ENCODE peak calls at places on chromosome 3, in eight cellular contexts. X is body of pancreas; Y is astrocyte; N is B cell; M is pancreas; S is uterus; T is OCI-LY7; V is CD4-positive, alpha-beta T cell. Z is an unnamed sample.
A peak's percentile ranks its signal among the peaks of the same experiment; 100 is the strongest.

GRCh38 chr3:162743091-162743490 is 1246.5 kb downstream of the OTOL1 start:
- DNase-seq in X (no peak), S (no peak), T (no peak), N (no peak), V (no peak), M (no peak), Y (no peak), Z (no peak)

GRCh38 chr3:94524102-94524922 is 461.5 kb downstream of the NSUN3 start:
- DNase-seq in Y (no peak), V (no peak), N (no peak), X (peak; percentile 20), M (no peak), S (no peak), T (no peak), Z (no peak)

GRCh38 chr3:150059729-150060128 is 89.0 kb upstream of the PFN2 start:
- DNase-seq in T (no peak), X (no peak), V (no peak), N (no peak), S (no peak), M (no peak), Y (peak; percentile 48), Z (no peak)

GRCh38 chr3:164390046-164390445 is 688.2 kb downstream of the SI start:
- DNase-seq in Y (no peak), N (no peak), M (no peak), X (no peak), T (no peak), S (no peak), V (no peak), Z (no peak)

GRCh38 chr3:153245661-153246060 is 83.6 kb downstream of the RAP2B start:
- DNase-seq in S (no peak), M (no peak), X (no peak), T (no peak), V (no peak), Y (peak; percentile 23), N (no peak), Z (no peak)

GRCh38 chr3:188370081-188370830 is 216.3 kb downstream of the LPP start:
- DNase-seq in M (no peak), X (no peak), N (no peak), Y (no peak), S (no peak), T (no peak), V (no peak), Z (no peak)

GRCh38 chr3:35335703-35336102 is 303.6 kb upstream of the ARPP21 start:
- DNase-seq in V (no peak), N (no peak), Y (no peak), S (no peak), M (no peak), T (no peak), X (no peak), Z (no peak)

GRCh38 chr3:48119495-48120193 is 68.6 kb downstream of the CDC25A start:
- DNase-seq in T (no peak), M (no peak), V (no peak), Y (no peak), N (no peak), S (peak; percentile 70), X (peak; percentile 42), Z (no peak)

GRCh38 chr3:81592101-81592500 is 169.3 kb downstream of the GBE1 start:
- DNase-seq in Y (peak; percentile 49), M (no peak), X (no peak), T (no peak), V (no peak), N (no peak), S (no peak), Z (no peak)

GRCh38 chr3:197001106-197001971 is 28.3 kb downstream of the MELTF start:
- DNase-seq in M (no peak), N (no peak), V (no peak), X (peak; percentile 5), S (no peak), T (peak; percentile 16), Y (no peak), Z (no peak)

GRCh38 chr3:72663429-72663828 is 184.8 kb downstream of the SHQ1 start:
- DNase-seq in X (no peak), M (no peak), T (no peak), V (no peak), S (no peak), Y (no peak), N (no peak), Z (no peak)

GRCh38 chr3:131421957-131422498 is 40.5 kb downstream of the NUDT16 start:
- DNase-seq in T (no peak), X (no peak), S (no peak), N (no peak), M (no peak), Y (no peak), V (no peak), Z (no peak)

GRCh38 chr3:169002689-169003088 is 660.8 kb downstream of the MECOM start:
- DNase-seq in N (no peak), T (no peak), M (no peak), X (no peak), Y (no peak), V (no peak), S (no peak), Z (no peak)

GRCh38 chr3:53219897-53220483 is 35.8 kb downstream of the TKT start:
- DNase-seq in X (peak; percentile 92), Y (peak; percentile 39), V (peak; percentile 76), N (peak; percentile 62), S (peak; percentile 56), T (peak; percentile 78), M (peak; percentile 88), Z (peak; percentile 66)

GRCh38 chr3:150577854-150578253 is 25.3 kb upstream of the SELENOT start:
- DNase-seq in X (no peak), V (no peak), T (no peak), M (no peak), S (no peak), N (no peak), Y (no peak), Z (no peak)

GRCh38 chr3:197196192-197196591 is 102.2 kb downstream of the DLG1 start:
- DNase-seq in V (no peak), X (no peak), T (no peak), N (no peak), M (no peak), Y (no peak), S (no peak), Z (no peak)

GRCh38 chr3:129022995-129023332 is 21.9 kb downstream of the EFCC1 start:
- DNase-seq in X (no peak), V (no peak), N (no peak), Y (no peak), M (no peak), S (no peak), T (no peak), Z (no peak)

GRCh38 chr3:117278424-117279190 is 569.0 kb downstream of the TUSC7 start:
- DNase-seq in S (no peak), N (no peak), X (peak; percentile 69), Y (peak; percentile 2), V (no peak), M (peak; percentile 42), T (no peak), Z (no peak)

GRCh38 chr3:24496529-24497482 is 2.2 kb upstream of the THRB start:
- DNase-seq in X (peak; percentile 94), Y (peak; percentile 78), S (peak; percentile 84), V (no peak), N (no peak), M (peak; percentile 86), T (no peak), Z (no peak)

GRCh38 chr3:20700702-20701101 is 514.7 kb upstream of the SGO1 start:
- DNase-seq in M (no peak), T (no peak), V (no peak), S (no peak), N (no peak), Y (no peak), X (peak; percentile 21), Z (no peak)
- TF ChIP-seq CTCF in M (no peak), T (no peak), V (no peak), S (no peak), N (no peak), Y (no peak), X (no peak), Z (no peak)

GRCh38 chr3:43526956-43527355 is 94.9 kb downstream of the ANO10 start:
- DNase-seq in S (no peak), Y (no peak), M (no peak), V (no peak), N (no peak), T (no peak), X (no peak), Z (no peak)
- TF ChIP-seq CTCF in S (no peak), Y (no peak), M (no peak), V (no peak), N (no peak), T (no peak), X (no peak), Z (no peak)

GRCh38 chr3:78751266-78751665 is 1016.5 kb downstream of the ROBO1 start:
- DNase-seq in N (no peak), X (no peak), T (no peak), V (no peak), M (no peak), Y (peak; percentile 27), S (no peak), Z (no peak)
- TF ChIP-seq CTCF in N (no peak), X (no peak), T (no peak), V (no peak), M (no peak), Y (no peak), S (no peak), Z (no peak)

GRCh38 chr3:57007513-57008415 is 52.7 kb upstream of the SPATA12 start:
- DNase-seq in V (no peak), S (peak; percentile 83), X (peak; percentile 37), Y (peak; percentile 88), N (no peak), T (no peak), M (no peak), Z (no peak)

GRCh38 chr3:57004154-57004730 is 56.2 kb upstream of the SPATA12 start:
- DNase-seq in S (no peak), Y (no peak), N (no peak), T (no peak), X (no peak), M (no peak), V (no peak), Z (no peak)

GRCh38 chr3:57006048-57006709 is 54.3 kb upstream of the SPATA12 start:
- DNase-seq in S (no peak), Y (no peak), V (no peak), X (no peak), T (no peak), M (no peak), N (no peak), Z (no peak)

GRCh38 chr3:57009367-57009766 is 51.1 kb upstream of the SPATA12 start:
- DNase-seq in X (no peak), S (no peak), Y (no peak), N (no peak), T (no peak), M (no peak), V (no peak), Z (no peak)

DNA sequence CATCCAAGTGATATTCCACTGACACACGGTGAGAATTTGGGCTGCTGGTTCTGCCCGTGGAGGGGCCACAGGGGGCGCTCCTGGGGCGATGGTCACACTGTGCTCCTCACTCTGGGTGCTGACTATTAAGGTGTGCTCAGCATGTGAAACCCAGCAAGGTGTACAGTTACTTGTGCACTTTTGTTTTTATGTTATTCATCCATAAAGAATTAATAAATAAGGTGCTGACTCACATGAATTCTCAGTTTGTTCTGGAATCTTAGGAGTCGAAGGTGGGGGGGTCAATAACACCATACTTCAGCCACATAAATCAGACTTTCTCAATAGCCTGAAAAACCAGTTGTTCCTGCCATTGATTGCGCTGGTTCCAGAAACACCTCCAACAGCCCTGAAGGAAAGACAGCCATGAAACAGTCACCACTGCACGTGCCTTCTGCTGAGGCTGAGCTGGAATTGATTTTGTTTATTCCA is 53.5 kb upstream of the SPATA12 start:
- DNase-seq in M (no peak), T (peak; percentile 44), S (peak; percentile 46), V (no peak), N (no peak), Y (peak; percentile 38), X (peak; percentile 46), Z (no peak)
- TF ChIP-seq CTCF in M (no peak), T (peak; percentile 83), S (no peak), V (no peak), N (no peak), Y (peak; percentile 8), X (no peak), Z (no peak)